ENCODE peak calls at places on chromosomes 11 and 22, in seven cellular contexts. M is activated B cell treated with CpG ODN at 0.5 μM for 24 hours; K is ELR; F is cardiac fibroblast; Y is stimulated activated CD8-positive, alpha-beta memory T cell treated with anti-CD3 and anti-CD28 coated beads, Interleukin-12 subunit alpha, Interleukin-12 subunit beta, amount 100 ng/mL, for 1 hour; I is KBM-7; C is heart left ventricle. B is an unnamed sample.

GRCh38 chr11:92259861-92260260 is 35.2 kb downstream of the FAT3 start:
- DNase-seq in M (no peak), K (no peak), F (no peak), Y (no peak), I (no peak), C (no peak), B (no peak)

GRCh38 chr11:27242591-27242990 is 120.4 kb downstream of the CCDC34 start:
- DNase-seq in M (no peak), K (peak; percentile 10), F (peak; percentile 19), Y (no peak), I (no peak), C (no peak), B (no peak)

GRCh38 chr11:9660886-9661285 is 3.0 kb upstream of the SWAP70 start:
- DNase-seq in M (no peak), K (peak; percentile 77), F (no peak), Y (no peak), I (no peak), C (no peak), B (no peak)

GRCh38 chr11:47295385-47295784 is 25.5 kb downstream of the MADD start:
- DNase-seq in M (no peak), K (no peak), F (no peak), Y (no peak), I (no peak), C (no peak), B (no peak)

GRCh38 chr22:49566141-49566541 is 261.5 kb downstream of the BRD1 start:
- DNase-seq in M (no peak), K (no peak), F (no peak), Y (no peak), I (no peak), C (no peak), B (no peak)

GRCh38 chr11:44747339-44747738 is 20.6 kb downstream of the TSPAN18 start:
- DNase-seq in M (no peak), K (no peak), F (no peak), Y (no peak), I (no peak), C (no peak), B (no peak)

GRCh38 chr11:93591247-93591898 is 48.2 kb upstream of the SMCO4 start:
- DNase-seq in M (no peak), K (peak; percentile 48), F (peak; percentile 34), Y (no peak), I (peak; percentile 40), C (no peak), B (peak; percentile 41)

GRCh38 chr11:114183041-114183511 is 113.1 kb upstream of the NNMT start:
- DNase-seq in M (no peak), K (no peak), F (no peak), Y (peak; percentile 39), I (peak; percentile 69), C (no peak), B (no peak)

GRCh38 chr11:111047376-111047775 is 198.1 kb upstream of the POU2AF2 start:
- DNase-seq in M (no peak), K (no peak), F (no peak), Y (no peak), I (no peak), C (no peak), B (no peak)

GRCh38 chr22:17359501-17359900 is 9.8 kb upstream of the CECR2 start:
- DNase-seq in M (no peak), K (peak; percentile 3), F (no peak), Y (no peak), I (peak; percentile 75), C (no peak), B (no peak)

GRCh38 chr11:109424893-109425292 is 2.9 kb downstream of the C11orf87 start:
- DNase-seq in M (no peak), K (peak; percentile 12), F (no peak), Y (no peak), I (peak; percentile 31), C (no peak), B (no peak)

GRCh38 chr11:22734628-22735345 is 68.4 kb downstream of the GAS2 start:
- DNase-seq in M (no peak), K (peak; percentile 9), F (no peak), Y (no peak), I (no peak), C (no peak), B (no peak)

GRCh38 chr11:114366331-114367243 is 33.7 kb downstream of the C11orf71 start:
- DNase-seq in M (no peak), K (peak; percentile 96), F (peak; percentile 75), Y (no peak), I (no peak), C (no peak), B (no peak)

GRCh38 chr22:31125521-31126117 is 2.9 kb downstream of the INPP5J start:
- DNase-seq in M (no peak), K (no peak), F (no peak), Y (no peak), I (no peak), C (no peak), B (no peak)

GRCh38 chr11:65588199-65589054 is 7.2 kb downstream of the KCNK7 start:
- DNase-seq in M (peak; percentile 76), K (peak; percentile 76), F (peak; percentile 73), Y (peak; percentile 55), I (peak; percentile 78), C (no peak), B (peak; percentile 76)

GRCh38 chr11:472272-472671 is 22.2 kb downstream of the PTDSS2 start:
- DNase-seq in M (no peak), K (no peak), F (no peak), Y (no peak), I (no peak), C (no peak), B (no peak)

GRCh38 chr22:27278986-27279385 is 522.6 kb downstream of the MN1 start:
- DNase-seq in M (no peak), K (no peak), F (no peak), Y (no peak), I (no peak), C (no peak), B (no peak)

GRCh38 chr22:43018615-43019014 is 3.7 kb upstream of the PACSIN2 start:
- DNase-seq in M (no peak), K (no peak), F (no peak), Y (no peak), I (no peak), C (no peak), B (no peak)

GRCh38 chr11:96741068-96741467 is 351.3 kb downstream of the JRKL start:
- DNase-seq in M (no peak), K (peak; percentile 2), F (peak; percentile 59), Y (no peak), I (no peak), C (no peak), B (no peak)

B was measured in NK-92 treated with Interleukin-12 subunit alpha and Interleukin-12 subunit beta, amount 100 ng/mL, for 24 hours.